ENCODE peak calls at places on chromosome 14, in five cellular contexts. B, L, N, M and K are unnamed samples.

GRCh38 chr14:99612065-99612736 is 8.2 kb upstream of the CCDC85C start:
- DNase-seq in B (no peak), L (no peak), N (peak), M (no peak), K (no peak)

GRCh38 chr14:54133896-54134295 is 177.3 kb upstream of the BMP4 start:
- DNase-seq in B (no peak), L (no peak), N (peak), M (peak), K (no peak)

GRCh38 chr14:96409701-96410100 is 17.8 kb downstream of the AK7 start:
- DNase-seq in B (no peak), L (no peak), N (no peak), M (no peak), K (no peak)

GRCh38 chr14:58109761-58110160 is 42.3 kb downstream of the ARMH4 start:
- DNase-seq in B (no peak), L (no peak), N (no peak), M (peak), K (no peak)

GRCh38 chr14:100030441-100031153 is 34.6 kb upstream of the EVL start:
- DNase-seq in B (peak), L (no peak), N (peak), M (no peak), K (peak)

GRCh38 chr14:71108398-71109114 is 201.3 kb downstream of the PCNX1 start:
- DNase-seq in B (no peak), L (no peak), N (no peak), M (no peak), K (no peak)

GRCh38 chr14:76953196-76953945 is 75.1 kb downstream of the IRF2BPL start:
- DNase-seq in B (no peak), L (peak), N (peak), M (peak), K (no peak)

GRCh38 chr14:104978774-104979691 is 859 bp upstream of the AHNAK2 start:
- DNase-seq in B (no peak), L (no peak), N (peak), M (no peak), K (no peak)

GRCh38 chr14:96304956-96305355 is 48.9 kb downstream of the BDKRB1 start:
- DNase-seq in B (no peak), L (no peak), N (no peak), M (peak), K (no peak)

GRCh38 chr14:66401447-66402095 is 84.6 kb upstream of the CCDC196 start:
- DNase-seq in B (no peak), L (no peak), N (no peak), M (peak), K (no peak)
- TF ChIP-seq CTCF in B (no peak), L (peak), N (peak), M (peak), K (peak)

GRCh38 chr14:22814373-22814772 is 862 bp downstream of the SLC7A7 start:
- DNase-seq in B (no peak), L (no peak), N (no peak), M (no peak), K (no peak)
- H3K4me3 ChIP-seq in B (no peak), L (peak), N (peak), M (no peak), K (no peak)

GRCh38 chr14:23344481-23344880 is 8.2 kb downstream of the SLC22A17 start:
- DNase-seq in B (no peak), L (no peak), N (no peak), M (no peak), K (no peak)
- TF ChIP-seq CTCF in B (no peak), L (no peak), N (no peak), M (no peak), K (no peak)

GRCh38 chr14:51939211-51939705 is 50.1 kb upstream of the RTRAF start:
- DNase-seq in B (no peak), L (no peak), N (no peak), M (no peak), K (no peak)
- H3K4me3 ChIP-seq in B (no peak), L (no peak), N (no peak), M (no peak), K (no peak)

DNA sequence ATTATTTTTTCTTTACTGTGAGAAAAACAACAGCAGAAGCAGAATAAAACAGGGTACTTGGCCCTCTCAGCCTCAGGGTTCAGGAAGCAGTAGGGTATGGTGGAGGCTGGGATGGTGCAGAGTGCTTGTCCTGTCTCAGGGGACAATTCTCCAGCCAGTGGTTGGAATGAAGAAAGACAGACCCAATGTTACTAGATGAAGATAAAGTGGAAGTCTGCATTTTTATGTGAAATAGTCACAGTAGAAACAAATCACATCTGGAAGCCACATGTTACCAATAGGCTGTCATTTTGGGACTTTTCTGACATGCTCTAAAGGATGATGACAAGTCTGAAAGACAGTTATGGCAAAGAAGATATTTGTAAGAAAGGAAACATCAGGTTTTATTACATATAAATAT is 32.3 kb downstream of the PROX2 start:
- DNase-seq in B (no peak), L (peak), N (no peak), M (no peak), K (no peak)
- TF ChIP-seq CTCF in B (peak), L (no peak), N (no peak), M (no peak), K (no peak)

GRCh38 chr14:69400154-69400553 is 1.7 kb downstream of the SLC39A9 start:
- DNase-seq in B (no peak), L (no peak), N (no peak), M (no peak), K (no peak)
- H3K4me3 ChIP-seq in B (peak), L (peak), N (peak), M (peak), K (peak)